ENCODE peak calls at places on chromosomes 5 and 9, in five cellular contexts. L is activated CD8-positive, alpha-beta T cell treated with anti-CD3 and anti-CD28 coated beads for 36 hours; T is NCI-H2029; R is A549; E is RKO. Q is an unnamed sample.

GRCh38 chr5:6843821-6844220 is 130.6 kb downstream of the TENT4A start:
- DNase-seq in L (no peak), T (no peak), R (no peak), E (no peak), Q (no peak)

GRCh38 chr9:17171309-17172094 is 36.7 kb downstream of the CNTLN start:
- DNase-seq in L (no peak), T (no peak), R (no peak), E (no peak), Q (peak; percentile 31)

GRCh38 chr9:128316421-128316820 is 5.8 kb downstream of the TRUB2 start:
- DNase-seq in L (no peak), T (no peak), R (no peak), E (no peak), Q (no peak)

GRCh38 chr5:161921781-161922180 is 73.9 kb downstream of the GABRA1 start:
- DNase-seq in L (no peak), T (no peak), R (no peak), E (no peak), Q (no peak)

GRCh38 chr9:129665814-129666511 is 516 bp downstream of the PRRX2 start:
- DNase-seq in L (peak; percentile 12), T (no peak), R (no peak), E (no peak), Q (no peak)

GRCh38 chr9:121354141-121354540 is 15.9 kb downstream of the STOM start:
- DNase-seq in L (no peak), T (no peak), R (no peak), E (no peak), Q (no peak)

GRCh38 chr5:14439087-14439841 is 142.3 kb upstream of the OTULINL start:
- DNase-seq in L (no peak), T (no peak), R (no peak), E (no peak), Q (no peak)

GRCh38 chr9:2180171-2180570 is 165.0 kb downstream of the SMARCA2 start:
- DNase-seq in L (no peak), T (no peak), R (no peak), E (no peak), Q (no peak)

GRCh38 chr5:138595396-138595795 is 20.2 kb upstream of the HSPA9 start:
- DNase-seq in L (no peak), T (no peak), R (no peak), E (no peak), Q (no peak)

GRCh38 chr5:134026521-134027202 is 21.9 kb upstream of the VDAC1 start:
- DNase-seq in L (peak; percentile 73), T (peak; percentile 25), R (peak; percentile 94), E (peak; percentile 69), Q (peak; percentile 81)

GRCh38 chr9:116238751-116239340 is 85.3 kb downstream of the PAPPA start:
- DNase-seq in L (no peak), T (no peak), R (no peak), E (no peak), Q (no peak)

GRCh38 chr5:15694694-15695093 is 194.7 kb downstream of the FBXL7 start:
- DNase-seq in L (no peak), T (no peak), R (no peak), E (no peak), Q (no peak)

GRCh38 chr5:10277773-10278630 is 27.9 kb downstream of the CCT5 start:
- DNase-seq in L (no peak), T (no peak), R (no peak), E (no peak), Q (no peak)

GRCh38 chr9:99012957-99013512 is 69.3 kb downstream of the COL15A1 start:
- DNase-seq in L (peak; percentile 36), T (no peak), R (no peak), E (peak; percentile 46), Q (no peak)

GRCh38 chr5:92513067-92513466 is 1068.0 kb downstream of the NR2F1-AS1 start:
- DNase-seq in L (peak; percentile 5), T (no peak), R (no peak), E (peak; percentile 74), Q (no peak)

GRCh38 chr5:21806943-21807342 is 1046.2 kb downstream of the CDH12 start:
- DNase-seq in L (no peak), T (no peak), R (no peak), E (peak; percentile 59), Q (no peak)

GRCh38 chr5:28215091-28215490 is 1176.7 kb upstream of the CDH9 start:
- DNase-seq in L (no peak), T (no peak), R (no peak), E (no peak), Q (no peak)

GRCh38 chr9:133855802-133856592 is 117.8 kb upstream of the SARDH start:
- DNase-seq in L (no peak), T (no peak), R (no peak), E (no peak), Q (no peak)

GRCh38 chr5:33641722-33642505 is 201.1 kb downstream of the TARS1 start:
- DNase-seq in L (no peak), T (no peak), R (no peak), E (no peak), Q (peak; percentile 96)

GRCh38 chr9:70030156-70030555 is 13.5 kb upstream of the MAMDC2 start:
- DNase-seq in L (no peak), T (no peak), R (no peak), E (no peak), Q (no peak)

GRCh38 chr5:39447968-39448367 is 23.2 kb upstream of the DAB2 start:
- DNase-seq in L (no peak), T (no peak), R (no peak), E (no peak), Q (no peak)

GRCh38 chr5:178312900-178313299 is 80.3 kb upstream of the PHYKPL start:
- DNase-seq in L (no peak), T (no peak), R (no peak), E (no peak), Q (no peak)

GRCh38 chr5:17129093-17129492 is 88.3 kb upstream of the BASP1 start:
- DNase-seq in L (no peak), T (no peak), R (no peak), E (no peak), Q (no peak)